ENCODE peak calls at places on chromosomes 2 and 18, in five cellular contexts. U is adrenal gland, E is transverse colon, P is AG09319, S is activated B cell treated with CpG ODN at 0.5 μM for 24 hours. G is an unnamed sample.

GRCh38 chr2:37570773-37571570 is 100.5 kb downstream of the CDC42EP3 start:
- DNase-seq in U (no peak), E (no peak), P (no peak), S (no peak), G (no peak)

GRCh38 chr2:196601430-196602306 is 37.8 kb upstream of the CCDC150 start:
- DNase-seq in U (no peak), E (no peak), P (peak), S (no peak), G (peak)

GRCh38 chr18:75438891-75439290 is 11.4 kb upstream of the SMIM21 start:
- DNase-seq in U (no peak), E (no peak), P (no peak), S (no peak), G (no peak)

GRCh38 chr18:43396266-43396665 is 119.0 kb upstream of the SYT4 start:
- DNase-seq in U (no peak), E (no peak), P (no peak), S (no peak), G (no peak)

GRCh38 chr2:180208841-180209240 is 201.7 kb upstream of the CWC22 start:
- DNase-seq in U (no peak), E (no peak), P (no peak), S (no peak), G (no peak)

GRCh38 chr2:241443486-241444223 is 64.7 kb downstream of the STK25 start:
- DNase-seq in U (no peak), E (peak), P (peak), S (peak), G (no peak)

GRCh38 chr2:170013802-170014551 is 164.0 kb upstream of the MYO3B start:
- DNase-seq in U (peak), E (no peak), P (no peak), S (no peak), G (no peak)

GRCh38 chr2:135635212-135635835 is 104.0 kb downstream of the R3HDM1 start:
- DNase-seq in U (no peak), E (no peak), P (no peak), S (no peak), G (no peak)

GRCh38 chr2:85259101-85259590 is 68.6 kb downstream of the TGOLN2 start:
- DNase-seq in U (no peak), E (no peak), P (peak), S (no peak), G (no peak)

GRCh38 chr2:39216495-39217191 is 27.1 kb downstream of the CDKL4 start:
- DNase-seq in U (no peak), E (peak), P (no peak), S (no peak), G (no peak)

GRCh38 chr18:62281684-62282083 is 43.4 kb upstream of the TNFRSF11A start:
- DNase-seq in U (no peak), E (no peak), P (peak), S (no peak), G (no peak)

GRCh38 chr2:70676301-70677035 is 91.5 kb downstream of the ADD2 start:
- DNase-seq in U (no peak), E (no peak), P (no peak), S (no peak), G (no peak)

GRCh38 chr2:166314022-166314759 is 61.6 kb downstream of the SCN9A start:
- DNase-seq in U (no peak), E (no peak), P (peak), S (no peak), G (no peak)

GRCh38 chr2:145569108-145569507 is 1049.2 kb upstream of the ZEB2 start:
- DNase-seq in U (no peak), E (no peak), P (no peak), S (no peak), G (no peak)

GRCh38 chr2:162282765-162283425 is 35.6 kb downstream of the IFIH1 start:
- DNase-seq in U (no peak), E (no peak), P (no peak), S (no peak), G (no peak)

GRCh38 chr18:58258707-58259342 is 214.8 kb downstream of the NEDD4L start:
- DNase-seq in U (no peak), E (no peak), P (no peak), S (no peak), G (no peak)

GRCh38 chr2:119242276-119243119 is 18.9 kb downstream of the STEAP3 start:
- DNase-seq in U (no peak), E (no peak), P (no peak), S (no peak), G (no peak)

GRCh38 chr2:101109451-101110140 is 41.6 kb downstream of the TBC1D8 start:
- DNase-seq in U (no peak), E (no peak), P (no peak), S (no peak), G (no peak)

GRCh38 chr18:62751341-62751821 is 36.0 kb downstream of the PHLPP1 start:
- DNase-seq in U (no peak), E (no peak), P (no peak), S (no peak), G (no peak)

GRCh38 chr2:43226955-43227829 is 786 bp upstream of the ZFP36L2 start:
- DNase-seq in U (peak), E (peak), P (no peak), S (peak), G (peak)
- TF ChIP-seq CTCF in U (no peak), E (peak), P (no peak), S (no peak), G (peak)

GRCh38 chr2:149799296-149799695 is 211.7 kb upstream of the MMADHC start:
- DNase-seq in U (peak), E (no peak), P (peak), S (no peak), G (no peak)
- TF ChIP-seq CTCF in U (peak), E (no peak), P (peak), S (no peak), G (peak)

GRCh38 chr2:103959174-103960125 is 894.5 kb upstream of the POU3F3 start:
- DNase-seq in U (peak), E (peak), P (no peak), S (no peak), G (no peak)
- TF ChIP-seq CTCF in U (peak), E (peak), P (peak), S (peak), G (peak)

GRCh38 chr2:5915926-5916325 is 223.7 kb downstream of the SOX11 start:
- DNase-seq in U (no peak), E (no peak), P (no peak), S (no peak), G (no peak)
- TF ChIP-seq CTCF in U (no peak), E (no peak), P (no peak), S (no peak), G (peak)

GRCh38 chr2:219417374-219417773 is 803 bp upstream of the DES start:
- DNase-seq in U (no peak), E (no peak), P (no peak), S (no peak), G (no peak)

GRCh38 chr2:219418155-219418569 is at the start of gene DES:
- DNase-seq in U (no peak), E (peak), P (no peak), S (no peak), G (no peak)

GRCh38 chr2:219419331-219420197 is 1.4 kb downstream of the DES start:
- DNase-seq in U (no peak), E (no peak), P (no peak), S (no peak), G (no peak)

GRCh38 chr2:219416938-219417337 is 1.2 kb upstream of the DES start:
- DNase-seq in U (no peak), E (no peak), P (no peak), S (no peak), G (no peak)

DNA sequence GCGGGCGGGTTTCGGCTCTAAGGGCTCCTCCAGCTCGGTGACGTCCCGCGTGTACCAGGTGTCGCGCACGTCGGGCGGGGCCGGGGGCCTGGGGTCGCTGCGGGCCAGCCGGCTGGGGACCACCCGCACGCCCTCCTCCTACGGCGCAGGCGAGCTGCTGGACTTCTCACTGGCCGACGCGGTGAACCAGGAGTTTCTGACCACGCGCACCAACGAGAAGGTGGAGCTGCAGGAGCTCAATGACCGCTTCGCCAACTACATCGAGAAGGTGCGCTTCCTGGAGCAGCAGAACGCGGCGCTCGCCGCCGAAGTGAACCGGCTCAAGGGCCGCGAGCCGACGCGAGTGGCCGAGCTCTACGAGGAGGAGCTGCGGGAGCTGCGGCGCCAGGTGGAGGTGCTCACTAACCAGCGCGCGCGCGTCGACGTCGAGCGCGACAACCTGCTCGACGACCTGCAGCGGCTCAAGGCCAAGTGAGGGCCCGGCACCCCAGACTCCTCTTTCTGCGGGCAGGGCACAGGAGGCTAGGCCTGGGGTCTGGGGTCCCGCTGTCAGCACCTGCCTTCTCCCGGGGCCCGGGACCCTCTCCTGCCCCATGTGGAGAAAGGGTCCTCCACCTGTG is 503 bp downstream of the DES start:
- DNase-seq in U (no peak), E (no peak), P (no peak), S (no peak), G (no peak)
- TF ChIP-seq CTCF in U (no peak), E (no peak), P (no peak), S (no peak), G (no peak)

GRCh38 chr2:238132463-238133450 is 5.7 kb upstream of the KLHL30 start:
- DNase-seq in U (no peak), E (no peak), P (no peak), S (no peak), G (no peak)

GRCh38 chr2:238134393-238134785 is 4.1 kb upstream of the KLHL30 start:
- DNase-seq in U (no peak), E (no peak), P (no peak), S (no peak), G (no peak)

GRCh38 chr2:238131761-238132462 is 6.6 kb upstream of the KLHL30 start:
- DNase-seq in U (no peak), E (no peak), P (no peak), S (no peak), G (no peak)

GRCh38 chr2:238135601-238136150 is 2.8 kb upstream of the KLHL30 start:
- DNase-seq in U (no peak), E (no peak), P (no peak), S (no peak), G (no peak)

DNA sequence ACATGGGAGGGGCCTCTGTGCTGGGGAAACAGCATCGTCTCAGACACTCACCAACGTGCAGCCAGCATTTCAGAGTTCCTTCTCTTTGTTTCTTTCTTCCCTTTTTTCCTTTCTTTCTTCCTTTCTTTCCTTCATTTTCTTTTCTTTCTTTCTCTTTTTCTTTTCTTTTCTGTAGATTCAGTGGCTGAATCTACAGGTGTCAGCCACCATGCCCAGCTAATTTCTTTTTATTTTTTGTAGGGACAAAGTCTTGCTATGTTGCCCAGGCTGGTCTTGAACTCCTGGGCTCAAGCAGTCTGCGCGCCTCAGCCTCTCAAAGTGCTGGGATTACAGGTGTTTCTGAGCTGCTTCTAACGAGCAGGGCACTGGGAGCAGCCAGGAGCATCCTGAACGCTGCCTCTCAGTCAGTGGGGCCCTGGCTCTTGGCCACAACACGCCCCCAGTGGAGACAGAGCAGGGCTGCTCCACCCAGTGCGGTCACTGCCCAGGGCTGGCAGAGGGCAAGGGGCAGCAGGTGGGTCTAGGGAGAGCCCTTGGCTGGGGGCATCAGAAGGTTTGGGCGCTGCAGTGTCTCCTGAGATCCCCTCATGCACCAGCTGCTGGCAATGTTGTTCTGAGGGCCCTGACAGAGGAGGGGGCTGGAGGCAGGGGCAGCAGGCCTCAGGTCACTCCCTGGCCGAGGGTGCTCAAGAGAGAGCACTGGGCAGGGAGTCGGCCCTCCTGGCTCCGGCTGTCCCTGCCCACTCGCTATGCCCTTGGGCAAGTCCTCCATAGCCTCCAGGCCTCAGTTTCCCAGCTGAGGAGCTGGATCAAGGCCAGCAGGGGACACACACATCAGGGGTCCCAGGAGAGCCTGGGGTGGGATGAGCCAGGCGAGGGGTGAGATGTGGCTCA is 4.7 kb upstream of the KLHL30 start:
- DNase-seq in U (no peak), E (no peak), P (no peak), S (no peak), G (no peak)
- TF ChIP-seq CTCF in U (no peak), E (no peak), P (no peak), S (no peak), G (no peak)

G was measured in osteocyte.